ENCODE peak calls at places on chromosomes 13 and 19, in five cellular contexts. J, R, W, S and Z are unnamed samples.

GRCh38 chr13:70188567-70188966 is 80.3 kb upstream of the KLHL1 start:
- DNase-seq in W (no peak), J (no peak), S (no peak), R (no peak), Z (no peak)

GRCh38 chr19:11152318-11153062 is 3.1 kb downstream of the SPC24 start:
- DNase-seq in S (peak; percentile 73), J (peak; percentile 84), W (no peak), R (no peak), Z (peak; percentile 72)

GRCh38 chr19:10550336-10550735 is 6.6 kb downstream of the ATG4D start:
- DNase-seq in R (no peak), S (no peak), W (no peak), J (no peak), Z (no peak)

GRCh38 chr19:16018106-16018755 is 58.1 kb upstream of the TPM4 start:
- DNase-seq in S (no peak), J (no peak), R (no peak), W (no peak), Z (no peak)

GRCh38 chr19:15293751-15294505 is 38.4 kb downstream of the BRD4 start:
- DNase-seq in W (no peak), S (no peak), R (no peak), J (no peak), Z (no peak)

GRCh38 chr13:73062368-73062767 is 3.6 kb downstream of the KLF5 start:
- DNase-seq in S (no peak), R (no peak), W (no peak), J (no peak), Z (no peak)

GRCh38 chr13:67231481-67231940 is 1.4 kb upstream of the PCDH9 start:
- DNase-seq in W (no peak), R (no peak), J (no peak), S (no peak), Z (no peak)

GRCh38 chr19:38389101-38389925 is 816 bp downstream of the SPRED3 start:
- DNase-seq in J (no peak), W (no peak), S (no peak), R (no peak), Z (no peak)

GRCh38 chr13:91346848-91347211 is 657 bp upstream of the MIR17HG start:
- DNase-seq in S (peak; percentile 42), W (no peak), J (no peak), R (no peak), Z (no peak)

GRCh38 chr19:23116802-23117571 is at the start of gene ZNF730:
- DNase-seq in S (peak; percentile 53), W (no peak), J (no peak), R (no peak), Z (peak; percentile 33)

GRCh38 chr13:37326319-37326718 is 220.9 kb upstream of the CSNK1A1L start:
- DNase-seq in J (no peak), R (no peak), W (no peak), S (no peak), Z (no peak)

GRCh38 chr13:104140557-104140956 is 1074.3 kb upstream of the SLC10A2 start:
- DNase-seq in J (no peak), R (no peak), S (no peak), W (no peak), Z (no peak)

GRCh38 chr13:50485979-50486935 is 357.2 kb downstream of the DLEU7 start:
- DNase-seq in J (no peak), W (no peak), S (no peak), R (no peak), Z (no peak)

GRCh38 chr13:95360464-95361097 is 59.3 kb upstream of the ABCC4 start:
- DNase-seq in R (no peak), J (no peak), S (no peak), W (peak; percentile 25), Z (no peak)

GRCh38 chr13:109720758-109721184 is 65.6 kb downstream of the IRS2 start:
- DNase-seq in J (no peak), S (no peak), R (no peak), W (no peak), Z (no peak)

GRCh38 chr13:30111810-30112209 is 195.5 kb downstream of the KATNAL1 start:
- DNase-seq in R (no peak), W (no peak), S (no peak), J (no peak), Z (no peak)

GRCh38 chr13:84279166-84279565 is 396.9 kb upstream of the SLITRK1 start:
- DNase-seq in S (no peak), R (no peak), W (no peak), J (no peak), Z (no peak)

GRCh38 chr13:53783466-53783865 is 754.9 kb downstream of the OLFM4 start:
- DNase-seq in W (no peak), J (no peak), S (no peak), R (no peak), Z (no peak)

GRCh38 chr19:3146677-3147100 is 10.9 kb downstream of the GNA15 start:
- DNase-seq in R (no peak), W (peak; percentile 30), J (no peak), S (peak; percentile 43), Z (no peak)

GRCh38 chr19:48558018-48558684 is 6.2 kb downstream of the SULT2B1 start:
- DNase-seq in R (no peak), J (no peak), W (no peak), S (peak; percentile 95), Z (no peak)

GRCh38 chr13:80931766-80932165 is 590.8 kb upstream of the SPRY2 start:
- DNase-seq in S (no peak), J (no peak), R (no peak), W (no peak), Z (no peak)

GRCh38 chr13:20891768-20892167 is 10.8 kb downstream of the XPO4 start:
- DNase-seq in W (no peak), S (no peak), R (no peak), J (no peak), Z (no peak)

DNA sequence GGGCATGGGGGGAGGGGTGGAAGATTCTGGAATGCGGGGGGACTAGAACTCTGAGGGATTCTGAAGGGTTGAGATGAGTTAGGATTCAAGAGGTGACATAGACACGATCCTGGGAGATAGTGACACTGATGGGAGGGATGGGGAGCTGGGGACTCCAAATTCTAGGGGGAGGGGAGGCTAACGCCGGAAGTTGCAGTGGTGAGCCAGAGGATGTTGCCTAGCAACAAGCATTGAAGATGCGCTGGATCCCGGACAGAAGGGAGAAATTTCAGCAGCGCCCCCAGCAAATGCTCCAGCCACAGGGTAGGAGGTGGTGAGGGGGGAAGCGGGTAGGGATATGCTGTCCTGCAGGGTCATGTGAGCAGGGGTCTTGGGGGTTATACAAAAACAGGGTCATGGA is 6.9 kb upstream of the LTBP4 start:
- DNase-seq in S (no peak), R (no peak), W (no peak), J (no peak), Z (no peak)
- H3K27me3 ChIP-seq in S (peaks cover 26% of the 10 kb centered on the region), R (peaks cover 4% of the 10 kb centered on the region), W (no peaks in the 10 kb centered on the region), J (peaks cover 26% of the 10 kb centered on the region), Z (peaks cover 35% of the 10 kb centered on the region)

DNA sequence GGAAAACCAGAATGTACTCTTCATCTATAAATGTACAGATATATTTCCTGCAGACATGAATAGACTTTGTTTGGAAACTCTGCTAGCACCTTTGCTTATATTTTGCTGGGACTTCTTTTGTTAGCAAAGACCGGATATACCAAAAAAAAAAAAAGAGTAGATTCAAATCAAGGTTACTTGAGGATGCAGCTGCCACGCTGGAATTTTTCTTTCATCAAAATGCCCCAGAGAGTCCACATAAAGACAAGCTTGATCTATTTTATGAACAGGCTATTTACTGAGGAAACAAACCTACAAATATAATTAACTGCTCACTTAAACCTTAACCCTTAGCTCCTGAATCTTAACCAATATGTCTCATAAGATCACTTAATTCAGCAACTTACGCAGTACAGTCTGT is 27.1 kb upstream of the DOCK9 start:
- DNase-seq in W (no peak), R (no peak), S (no peak), J (no peak), Z (no peak)
- H3K4me1 ChIP-seq in W (peaks cover 4% of the 10 kb centered on the region), R (peaks cover 30% of the 10 kb centered on the region), S (no peaks in the 10 kb centered on the region), J (no peaks in the 10 kb centered on the region), Z (peaks cover 91% of the 10 kb centered on the region)

GRCh38 chr19:46015961-46016425 is 6.9 kb downstream of the PGLYRP1 start:
- DNase-seq in R (no peak), W (no peak), J (no peak), S (no peak), Z (no peak)

GRCh38 chr19:46017874-46018675 is 4.8 kb downstream of the PGLYRP1 start:
- DNase-seq in J (no peak), S (no peak), W (no peak), R (no peak), Z (no peak)

GRCh38 chr19:46018729-46019251 is 4.1 kb downstream of the PGLYRP1 start:
- DNase-seq in J (no peak), R (no peak), W (no peak), S (no peak), Z (no peak)

GRCh38 chr19:46016426-46017094 is 6.3 kb downstream of the PGLYRP1 start:
- DNase-seq in R (no peak), S (peak; percentile 85), J (peak; percentile 37), W (no peak), Z (peak; percentile 83)

DNA sequence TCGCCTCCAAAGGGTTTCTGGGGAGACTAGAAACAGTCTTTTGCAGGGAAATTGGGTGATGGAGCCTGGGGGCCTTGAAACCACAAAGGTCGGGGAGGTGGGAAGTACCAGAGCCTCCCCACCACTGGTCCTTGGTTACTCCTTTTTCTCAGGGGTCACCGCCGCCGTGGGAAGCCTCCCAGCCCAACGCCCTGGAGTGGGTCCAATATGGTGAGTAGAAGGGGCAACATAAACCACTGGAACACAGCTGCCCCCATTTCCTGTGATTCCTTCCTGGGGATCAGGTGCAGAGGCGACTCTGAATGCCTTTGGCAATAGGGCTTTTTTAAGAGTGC is 5.8 kb downstream of the PGLYRP1 start:
- DNase-seq in S (no peak), R (no peak), W (no peak), J (no peak), Z (no peak)
- TF ChIP-seq CTCF in S (no peak), R (no peak), W (peak; percentile 54), J (no peak), Z (peak; percentile 33)

DNA sequence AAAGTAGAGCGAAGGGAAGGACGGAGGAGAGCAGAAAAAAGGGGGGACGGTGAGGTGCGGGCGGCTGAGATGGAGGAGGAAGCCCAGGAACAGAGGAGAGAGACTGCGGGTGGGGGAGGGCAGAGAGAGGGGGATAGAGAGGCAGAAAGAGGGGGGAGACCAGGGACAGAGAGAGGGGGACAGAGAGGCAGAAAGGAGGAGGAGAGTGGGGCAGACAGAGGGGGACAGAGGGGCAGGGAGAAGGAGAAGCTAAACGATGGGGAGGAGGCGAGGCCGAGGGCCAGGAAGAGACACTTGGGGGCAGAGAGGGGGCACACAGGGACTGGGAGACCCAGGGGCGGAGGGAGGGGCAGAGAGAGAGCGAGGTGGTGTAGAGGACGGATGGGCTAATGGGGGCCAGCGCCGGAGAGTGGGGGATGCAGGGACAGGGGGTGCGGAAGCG is 711 bp downstream of the MEIS3 start:
- DNase-seq in R (no peak), S (no peak), J (no peak), W (no peak), Z (no peak)
- H3K27me3 ChIP-seq in R (peaks cover 11% of the 10 kb centered on the region), S (peaks cover 52% of the 10 kb centered on the region), J (peaks cover 45% of the 10 kb centered on the region), W (peaks cover 8% of the 10 kb centered on the region), Z (peaks cover 97% of the 10 kb centered on the region)